ENCODE peak calls at places on chromosomes 13 and 19, in seven cellular contexts. J is fibroblast of pulmonary artery; Y is GM10248; F is A172; D is cerebellar cortex; R is activated naive CD4-positive, alpha-beta T cell treated with anti-CD3 and anti-CD28 coated beads, Interleukin-2, amount 10 ng/mL, durations not matched to agents 7 days and 5 days; X is GM13976. M is an unnamed sample.

GRCh38 chr19:48170817-48171347 is 402 bp downstream of the ZSWIM9 start:
- DNase-seq in J (no peak), Y (no peak), F (no peak), D (peak), R (no peak), X (no peak), M (no peak)

GRCh38 chr13:112159575-112160547 is 92.9 kb downstream of the SOX1 start:
- DNase-seq in J (no peak), Y (no peak), F (no peak), D (no peak), R (no peak), X (no peak), M (no peak)

GRCh38 chr13:34810996-34811395 is 131.1 kb upstream of the NBEA start:
- DNase-seq in J (no peak), Y (no peak), F (no peak), D (no peak), R (no peak), X (no peak), M (no peak)

GRCh38 chr13:106683179-106683578 is 115.2 kb upstream of the ARGLU1 start:
- DNase-seq in J (no peak), Y (no peak), F (no peak), D (no peak), R (no peak), X (no peak), M (no peak)

GRCh38 chr13:65966991-65967451 is 1263.1 kb downstream of the PCDH9 start:
- DNase-seq in J (peak), Y (no peak), F (peak), D (peak), R (no peak), X (no peak), M (no peak)

GRCh38 chr13:113819731-113820715 is 43.9 kb downstream of the GAS6 start:
- DNase-seq in J (no peak), Y (no peak), F (no peak), D (no peak), R (no peak), X (no peak), M (no peak)

GRCh38 chr13:94178625-94179244 is 300.7 kb downstream of the DCT start:
- DNase-seq in J (no peak), Y (no peak), F (no peak), D (no peak), R (no peak), X (no peak), M (no peak)

GRCh38 chr19:44661904-44662303 is 9.4 kb upstream of the CEACAM19 start:
- DNase-seq in J (no peak), Y (no peak), F (no peak), D (no peak), R (no peak), X (no peak), M (no peak)

GRCh38 chr13:38202730-38203129 is 146.9 kb upstream of the UFM1 start:
- DNase-seq in J (peak), Y (no peak), F (peak), D (no peak), R (no peak), X (no peak), M (no peak)

GRCh38 chr13:97879646-97880297 is 73.7 kb upstream of the IPO5 start:
- DNase-seq in J (peak), Y (no peak), F (peak), D (no peak), R (no peak), X (no peak), M (no peak)

GRCh38 chr19:2988568-2988967 is 11.2 kb downstream of the TLE6 start:
- DNase-seq in J (no peak), Y (no peak), F (no peak), D (no peak), R (no peak), X (no peak), M (no peak)

GRCh38 chr13:43935878-43936277 is 56.2 kb downstream of the LACC1 start:
- DNase-seq in J (peak), Y (no peak), F (no peak), D (no peak), R (no peak), X (no peak), M (no peak)

M was measured in nephron progenitor cell.